ENCODE peak calls at places on chromosomes 1 and 21, in five cellular contexts. One of them, this sample, is unnamed. For H3K27me3, the result is how much of the 10 kb centered on the place peaks cover.

GRCh38 chr1:82317671-82318070 is 516.9 kb downstream of the ADGRL2 start:
- DNase-seq in fibroblast of lung: peak
- DNase-seq in PC-3: peak
- DNase-seq in lung: no peak
- DNase-seq in uterus: no peak
- DNase-seq in this sample: peak

GRCh38 chr1:169052727-169053126 is 53.8 kb upstream of the ATP1B1 start:
- DNase-seq in uterus: no peak
- DNase-seq in lung: no peak
- DNase-seq in fibroblast of lung: no peak
- DNase-seq in PC-3: no peak
- DNase-seq in this sample: no peak

GRCh38 chr1:76433528-76433927 is 359.0 kb downstream of the ST6GALNAC3 start:
- DNase-seq in lung: no peak
- DNase-seq in PC-3: no peak
- DNase-seq in uterus: no peak
- DNase-seq in fibroblast of lung: peak
- DNase-seq in this sample: peak

GRCh38 chr1:147808025-147808424 is 47.6 kb upstream of the GJA5 start:
- DNase-seq in lung: peak
- DNase-seq in fibroblast of lung: no peak
- DNase-seq in uterus: peak
- DNase-seq in PC-3: peak
- DNase-seq in this sample: peak

GRCh38 chr1:152596986-152597385 is 3.0 kb upstream of the LCE3C start:
- DNase-seq in lung: no peak
- DNase-seq in uterus: no peak
- DNase-seq in PC-3: no peak
- DNase-seq in fibroblast of lung: no peak
- DNase-seq in this sample: no peak

GRCh38 chr1:183877321-183877720 is 72.4 kb downstream of the RGL1 start:
- DNase-seq in fibroblast of lung: peak
- DNase-seq in lung: peak
- DNase-seq in PC-3: no peak
- DNase-seq in uterus: peak
- DNase-seq in this sample: no peak

GRCh38 chr1:203649551-203650011 is 22.9 kb downstream of the ATP2B4 start:
- DNase-seq in PC-3: no peak
- DNase-seq in uterus: no peak
- DNase-seq in fibroblast of lung: no peak
- DNase-seq in lung: no peak
- DNase-seq in this sample: peak

GRCh38 chr1:67390041-67390887 is 39.9 kb downstream of the SERBP1 start:
- DNase-seq in fibroblast of lung: peak
- DNase-seq in lung: no peak
- DNase-seq in uterus: no peak
- DNase-seq in PC-3: peak
- DNase-seq in this sample: peak

GRCh38 chr1:27292111-27292510 is 29.9 kb upstream of the TMEM222 start:
- DNase-seq in lung: peak
- DNase-seq in PC-3: peak
- DNase-seq in uterus: no peak
- DNase-seq in fibroblast of lung: peak
- DNase-seq in this sample: peak

GRCh38 chr1:21963477-21964217 is 13.2 kb upstream of the CELA3B start:
- DNase-seq in uterus: peak
- DNase-seq in PC-3: peak
- DNase-seq in fibroblast of lung: peak
- DNase-seq in lung: peak
- DNase-seq in this sample: peak

GRCh38 chr1:207888647-207889046 is 22.3 kb downstream of the CD34 start:
- DNase-seq in lung: no peak
- DNase-seq in PC-3: no peak
- DNase-seq in fibroblast of lung: peak
- DNase-seq in uterus: no peak
- DNase-seq in this sample: peak

GRCh38 chr1:214208525-214208924 is 72.4 kb upstream of the SMYD2 start:
- DNase-seq in uterus: no peak
- DNase-seq in fibroblast of lung: no peak
- DNase-seq in PC-3: no peak
- DNase-seq in lung: no peak
- DNase-seq in this sample: no peak

GRCh38 chr1:70745199-70745598 is 302.4 kb downstream of the PTGER3 start:
- DNase-seq in PC-3: peak
- DNase-seq in uterus: no peak
- DNase-seq in lung: no peak
- DNase-seq in fibroblast of lung: no peak
- DNase-seq in this sample: peak

GRCh38 chr1:11412166-11412565 is 66.8 kb upstream of the DISP3 start:
- DNase-seq in uterus: no peak
- DNase-seq in lung: no peak
- DNase-seq in fibroblast of lung: no peak
- DNase-seq in PC-3: no peak
- DNase-seq in this sample: no peak

GRCh38 chr21:25733859-25734653 is 648 bp downstream of the ATP5PF start:
- DNase-seq in PC-3: peak
- DNase-seq in lung: peak
- DNase-seq in uterus: no peak
- DNase-seq in fibroblast of lung: peak
- DNase-seq in this sample: peak

GRCh38 chr1:161001537-161001936 is 19.4 kb downstream of the F11R start:
- DNase-seq in lung: no peak
- DNase-seq in fibroblast of lung: no peak
- DNase-seq in uterus: no peak
- DNase-seq in PC-3: no peak
- DNase-seq in this sample: no peak

GRCh38 chr1:201147396-201148015 is 6.8 kb downstream of the TMEM9 start:
- DNase-seq in lung: no peak
- DNase-seq in uterus: no peak
- DNase-seq in PC-3: no peak
- DNase-seq in fibroblast of lung: no peak
- DNase-seq in this sample: no peak

GRCh38 chr1:115648717-115649691 is 7.2 kb downstream of the VANGL1 start:
- DNase-seq in lung: no peak
- DNase-seq in PC-3: no peak
- DNase-seq in fibroblast of lung: no peak
- DNase-seq in uterus: no peak
- DNase-seq in this sample: peak

GRCh38 chr1:52691856-52692255 is 6.3 kb downstream of the COA7 start:
- DNase-seq in uterus: no peak
- DNase-seq in PC-3: no peak
- DNase-seq in lung: no peak
- DNase-seq in fibroblast of lung: no peak
- DNase-seq in this sample: no peak

GRCh38 chr1:167225920-167226319 is 5.2 kb downstream of the POU2F1 start:
- DNase-seq in PC-3: no peak
- DNase-seq in fibroblast of lung: no peak
- DNase-seq in lung: no peak
- DNase-seq in uterus: no peak
- DNase-seq in this sample: no peak

GRCh38 chr1:203083463-203083921 is 2.3 kb downstream of the MYOG start:
- DNase-seq in PC-3: no peak
- DNase-seq in lung: no peak
- DNase-seq in fibroblast of lung: no peak
- DNase-seq in uterus: no peak
- DNase-seq in this sample: no peak

GRCh38 chr1:109470245-109470644 is 3.9 kb downstream of the SYPL2 start:
- DNase-seq in fibroblast of lung: no peak
- DNase-seq in uterus: no peak
- DNase-seq in PC-3: no peak
- DNase-seq in lung: no peak
- DNase-seq in this sample: no peak

GRCh38 chr1:109467301-109467777 is 993 bp downstream of the SYPL2 start:
- DNase-seq in fibroblast of lung: no peak
- DNase-seq in PC-3: no peak
- DNase-seq in uterus: peak
- DNase-seq in lung: no peak
- DNase-seq in this sample: no peak

GRCh38 chr1:109466100-109466439 is 276 bp upstream of the SYPL2 start:
- DNase-seq in fibroblast of lung: no peak
- DNase-seq in PC-3: no peak
- DNase-seq in uterus: no peak
- DNase-seq in lung: no peak
- DNase-seq in this sample: no peak

GRCh38 chr1:109466440-109467300 is at the start of gene SYPL2:
- DNase-seq in PC-3: no peak
- DNase-seq in uterus: peak
- DNase-seq in fibroblast of lung: peak
- DNase-seq in lung: no peak
- DNase-seq in this sample: no peak

DNA sequence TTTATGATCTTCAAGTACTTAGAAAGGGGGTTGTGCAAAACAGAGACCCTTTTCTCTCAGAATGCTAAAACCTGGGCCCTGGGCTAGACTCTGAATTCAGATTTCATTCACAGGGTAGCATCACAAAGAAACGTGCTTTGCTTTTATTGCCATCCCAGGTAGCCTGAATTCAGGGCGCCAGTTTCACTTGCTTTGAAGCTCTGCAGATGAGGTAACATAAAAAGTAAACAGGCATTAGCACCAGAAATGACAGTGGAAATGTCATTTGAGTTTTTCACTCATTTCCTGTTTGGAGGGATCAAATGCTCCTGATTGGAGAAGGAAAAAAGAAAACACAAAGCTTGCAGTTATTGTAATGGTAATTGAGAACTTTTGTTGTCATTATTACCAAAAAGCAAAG is 2.6 kb downstream of the SYPL2 start:
- DNase-seq in fibroblast of lung: no peak
- DNase-seq in uterus: no peak
- DNase-seq in PC-3: no peak
- DNase-seq in lung: no peak
- DNase-seq in this sample: no peak
- H3K27me3 ChIP-seq in fibroblast of lung: under half
- H3K27me3 ChIP-seq in uterus: under half
- H3K27me3 ChIP-seq in PC-3: half or more
- H3K27me3 ChIP-seq in lung: under half
- H3K27me3 ChIP-seq in this sample: under half

GRCh38 chr1:118155106-118155505 is 29.9 kb downstream of the SPAG17 start:
- DNase-seq in fibroblast of lung: no peak
- DNase-seq in uterus: no peak
- DNase-seq in lung: no peak
- DNase-seq in PC-3: no peak
- DNase-seq in this sample: no peak

GRCh38 chr1:118151312-118151937 is 33.6 kb downstream of the SPAG17 start:
- DNase-seq in lung: peak
- DNase-seq in PC-3: peak
- DNase-seq in fibroblast of lung: peak
- DNase-seq in uterus: no peak
- DNase-seq in this sample: peak

GRCh38 chr1:118157506-118157905 is 27.5 kb downstream of the SPAG17 start:
- DNase-seq in uterus: no peak
- DNase-seq in fibroblast of lung: no peak
- DNase-seq in PC-3: no peak
- DNase-seq in lung: no peak
- DNase-seq in this sample: no peak

GRCh38 chr1:118158918-118159317 is 26.1 kb downstream of the SPAG17 start:
- DNase-seq in lung: no peak
- DNase-seq in fibroblast of lung: peak
- DNase-seq in PC-3: peak
- DNase-seq in uterus: no peak
- DNase-seq in this sample: peak

GRCh38 chr1:118154220-118154619 is 30.8 kb downstream of the SPAG17 start:
- DNase-seq in fibroblast of lung: no peak
- DNase-seq in lung: no peak
- DNase-seq in PC-3: peak
- DNase-seq in uterus: no peak
- DNase-seq in this sample: peak
- TF ChIP-seq CTCF in fibroblast of lung: peak
- TF ChIP-seq CTCF in lung: no peak
- TF ChIP-seq CTCF in PC-3: peak
- TF ChIP-seq CTCF in uterus: no peak
- TF ChIP-seq CTCF in this sample: peak

GRCh38 chr21:41169258-41169576 is 1.3 kb downstream of the BACE2 start:
- DNase-seq in lung: no peak
- DNase-seq in fibroblast of lung: no peak
- DNase-seq in uterus: no peak
- DNase-seq in PC-3: no peak
- DNase-seq in this sample: no peak

GRCh38 chr21:41164981-41165650 is 2.8 kb upstream of the BACE2 start:
- DNase-seq in uterus: peak
- DNase-seq in lung: no peak
- DNase-seq in fibroblast of lung: peak
- DNase-seq in PC-3: peak
- DNase-seq in this sample: peak

GRCh38 chr21:41167348-41168342 is at the start of gene BACE2:
- DNase-seq in PC-3: peak
- DNase-seq in fibroblast of lung: peak
- DNase-seq in uterus: peak
- DNase-seq in lung: peak
- DNase-seq in this sample: peak

GRCh38 chr21:41168391-41169257 is 664 bp downstream of the BACE2 start:
- DNase-seq in lung: peak
- DNase-seq in fibroblast of lung: peak
- DNase-seq in uterus: peak
- DNase-seq in PC-3: peak
- DNase-seq in this sample: peak

DNA sequence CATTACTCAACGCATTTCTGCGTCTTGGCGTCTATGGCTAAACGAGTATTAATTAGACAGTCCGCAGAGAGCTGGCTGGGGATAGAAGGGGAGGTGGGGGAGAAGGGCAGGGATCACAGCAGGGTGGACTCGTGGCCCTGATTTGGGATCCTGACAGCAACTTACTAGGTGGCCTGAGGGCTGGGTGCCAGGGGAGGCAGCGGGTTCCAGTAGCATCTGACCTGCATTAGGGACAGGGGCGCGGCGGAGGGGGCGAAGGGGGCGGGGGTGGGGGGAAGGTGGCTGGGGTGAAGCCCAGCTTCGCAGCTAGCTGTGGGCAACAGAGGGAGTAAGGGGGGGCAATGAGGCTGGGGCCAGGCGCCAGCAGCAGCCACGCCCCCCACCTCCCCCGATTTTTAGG is 1.0 kb upstream of the BACE2 start:
- DNase-seq in PC-3: no peak
- DNase-seq in fibroblast of lung: no peak
- DNase-seq in lung: no peak
- DNase-seq in uterus: peak
- DNase-seq in this sample: no peak
- H3K4me3 ChIP-seq in PC-3: peak
- H3K4me3 ChIP-seq in fibroblast of lung: peak
- H3K4me3 ChIP-seq in lung: no peak
- H3K4me3 ChIP-seq in uterus: peak
- H3K4me3 ChIP-seq in this sample: peak

DNA sequence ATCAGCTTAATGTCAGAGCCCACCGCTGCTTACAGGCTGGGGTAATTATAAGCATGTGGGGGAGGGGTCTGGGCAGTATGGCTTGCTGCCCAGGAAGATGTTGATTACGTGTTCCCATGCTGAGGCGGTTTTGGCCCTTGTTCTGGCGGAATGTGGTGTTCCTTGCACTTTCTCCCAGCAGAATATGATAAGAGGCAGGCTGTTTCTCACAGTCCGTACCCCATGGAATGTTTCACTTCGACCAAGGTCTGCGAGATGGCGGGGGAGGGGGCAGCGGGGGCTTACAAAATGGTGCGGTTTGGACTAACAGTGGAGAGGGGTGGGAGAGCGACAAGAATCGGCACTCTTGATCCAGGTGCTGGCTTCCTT is 9.8 kb upstream of the HPCAL4 start:
- DNase-seq in fibroblast of lung: peak
- DNase-seq in lung: no peak
- DNase-seq in uterus: no peak
- DNase-seq in PC-3: peak
- DNase-seq in this sample: peak
- H3K27me3 ChIP-seq in fibroblast of lung: under half
- H3K27me3 ChIP-seq in lung: under half
- H3K27me3 ChIP-seq in uterus: under half
- H3K27me3 ChIP-seq in PC-3: under half
- H3K27me3 ChIP-seq in this sample: under half

This sample was measured in bronchial epithelial cell.